ENCODE peak calls at places on chromosomes 1 and 21, in six cellular contexts. E is prostate gland, J is GM23338, Z is breast epithelium, Q is K562, A is stomach. U is an unnamed sample.

GRCh38 chr1:89590341-89591080 is 42.4 kb upstream of the LRRC8C start:
- DNase-seq in E (no peak), J (no peak), Z (no peak), Q (no peak), A (no peak), U (no peak)

GRCh38 chr1:197731449-197731848 is 43.8 kb downstream of the DENND1B start:
- DNase-seq in E (no peak), J (peak), Z (no peak), Q (no peak), A (no peak), U (no peak)

GRCh38 chr1:93798301-93798700 is 80.7 kb downstream of the DNTTIP2 start:
- DNase-seq in E (no peak), J (no peak), Z (no peak), Q (no peak), A (no peak), U (no peak)

GRCh38 chr1:44513111-44513510 is 108.1 kb downstream of the RNF220 start:
- DNase-seq in E (no peak), J (no peak), Z (no peak), Q (no peak), A (no peak), U (peak)

GRCh38 chr1:93346472-93346991 is 825 bp downstream of the DR1 start:
- DNase-seq in E (peak), J (peak), Z (no peak), Q (peak), A (no peak), U (peak)

GRCh38 chr21:42279341-42279871 is 35.8 kb downstream of the TFF3 start:
- DNase-seq in E (no peak), J (no peak), Z (no peak), Q (no peak), A (no peak), U (no peak)

GRCh38 chr1:203968728-203969127 is 104.2 kb upstream of the SOX13 start:
- DNase-seq in E (no peak), J (no peak), Z (no peak), Q (no peak), A (no peak), U (no peak)

GRCh38 chr1:165284471-165284870 is 72.0 kb downstream of the LMX1A start:
- DNase-seq in E (peak), J (no peak), Z (no peak), Q (no peak), A (no peak), U (no peak)

GRCh38 chr1:92480200-92480812 is 6.4 kb downstream of the GFI1 start:
- DNase-seq in E (no peak), J (peak), Z (no peak), Q (no peak), A (no peak), U (peak)

GRCh38 chr1:15148004-15148403 is 5.5 kb upstream of the TMEM51 start:
- DNase-seq in E (no peak), J (no peak), Z (no peak), Q (no peak), A (no peak), U (no peak)

GRCh38 chr1:18344755-18345154 is 136.0 kb upstream of the KLHDC7A start:
- DNase-seq in E (no peak), J (no peak), Z (no peak), Q (no peak), A (no peak), U (no peak)

GRCh38 chr1:84939151-84939550 is 46.1 kb upstream of the LPAR3 start:
- DNase-seq in E (no peak), J (no peak), Z (no peak), Q (no peak), A (no peak), U (no peak)

GRCh38 chr1:153563991-153564390 is 1.7 kb downstream of the S100A2 start:
- DNase-seq in E (no peak), J (no peak), Z (no peak), Q (no peak), A (no peak), U (no peak)

GRCh38 chr1:6392880-6393399 is 627 bp downstream of the ACOT7 start:
- DNase-seq in E (no peak), J (peak), Z (no peak), Q (peak), A (no peak), U (no peak)

GRCh38 chr1:56590520-56591011 is 11.2 kb upstream of the PLPP3 start:
- DNase-seq in E (no peak), J (no peak), Z (no peak), Q (no peak), A (no peak), U (no peak)

GRCh38 chr1:205456868-205457724 is 1.3 kb upstream of the BLACAT1 start:
- DNase-seq in E (no peak), J (peak), Z (no peak), Q (peak), A (no peak), U (no peak)

GRCh38 chr1:177302365-177303044 is 131.7 kb downstream of the BRINP2 start:
- DNase-seq in E (no peak), J (peak), Z (no peak), Q (no peak), A (peak), U (no peak)

GRCh38 chr1:110615548-110616130 is 9.5 kb upstream of the KCNA2 start:
- DNase-seq in E (peak), J (peak), Z (no peak), Q (peak), A (peak), U (peak)

GRCh38 chr1:233229291-233229690 is 66.2 kb downstream of the PCNX2 start:
- DNase-seq in E (no peak), J (no peak), Z (no peak), Q (no peak), A (no peak), U (no peak)

GRCh38 chr21:29407571-29407970 is 108.8 kb downstream of the BACH1 start:
- DNase-seq in E (no peak), J (peak), Z (no peak), Q (no peak), A (no peak), U (no peak)

GRCh38 chr21:29403291-29403690 is 104.6 kb downstream of the BACH1 start:
- DNase-seq in E (no peak), J (no peak), Z (no peak), Q (no peak), A (no peak), U (no peak)

GRCh38 chr21:29406385-29406784 is 107.7 kb downstream of the BACH1 start:
- DNase-seq in E (no peak), J (no peak), Z (no peak), Q (no peak), A (no peak), U (no peak)

GRCh38 chr21:29405503-29406122 is 106.9 kb downstream of the BACH1 start:
- DNase-seq in E (no peak), J (no peak), Z (no peak), Q (no peak), A (no peak), U (no peak)

GRCh38 chr21:29403922-29404538 is 105.3 kb downstream of the BACH1 start:
- DNase-seq in E (no peak), J (no peak), Z (no peak), Q (no peak), A (no peak), U (peak)
- TF ChIP-seq CTCF in E (no peak), J (no peak), Z (no peak), Q (no peak), A (no peak), U (no peak)

DNA sequence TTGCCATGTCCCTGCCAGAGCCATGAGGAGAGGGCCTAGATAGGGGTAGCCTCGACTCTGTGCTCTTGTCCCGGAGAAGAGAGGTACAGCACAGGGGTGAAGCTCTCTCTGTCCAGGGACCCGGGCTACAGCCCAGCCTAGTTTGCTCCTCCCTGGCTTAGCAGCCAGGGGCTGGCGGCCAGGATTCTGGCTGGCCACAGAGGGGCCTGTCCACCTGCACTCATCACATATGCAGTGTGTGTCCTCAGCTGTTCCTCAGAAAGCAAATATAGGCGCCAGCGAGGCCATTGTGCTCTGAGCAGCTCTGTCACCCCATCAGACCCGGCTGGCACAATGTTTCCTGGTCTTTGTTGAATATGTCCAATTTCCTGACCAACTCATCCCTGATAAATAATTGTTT is 28.5 kb downstream of the KCND3 start:
- DNase-seq in E (no peak), J (no peak), Z (no peak), Q (no peak), A (no peak), U (no peak)
- TF ChIP-seq POLR2AphosphoS5 in E (no peak), J (no peak), Z (no peak), Q (no peak), A (no peak), U (no peak)

GRCh38 chr1:225909477-225909876 is 14.6 kb downstream of the PYCR2 start:
- DNase-seq in E (no peak), J (no peak), Z (no peak), Q (no peak), A (no peak), U (no peak)
- H3K27ac ChIP-seq in E (no peak), J (no peak), Z (no peak), Q (no peak), A (no peak), U (no peak)

DNA sequence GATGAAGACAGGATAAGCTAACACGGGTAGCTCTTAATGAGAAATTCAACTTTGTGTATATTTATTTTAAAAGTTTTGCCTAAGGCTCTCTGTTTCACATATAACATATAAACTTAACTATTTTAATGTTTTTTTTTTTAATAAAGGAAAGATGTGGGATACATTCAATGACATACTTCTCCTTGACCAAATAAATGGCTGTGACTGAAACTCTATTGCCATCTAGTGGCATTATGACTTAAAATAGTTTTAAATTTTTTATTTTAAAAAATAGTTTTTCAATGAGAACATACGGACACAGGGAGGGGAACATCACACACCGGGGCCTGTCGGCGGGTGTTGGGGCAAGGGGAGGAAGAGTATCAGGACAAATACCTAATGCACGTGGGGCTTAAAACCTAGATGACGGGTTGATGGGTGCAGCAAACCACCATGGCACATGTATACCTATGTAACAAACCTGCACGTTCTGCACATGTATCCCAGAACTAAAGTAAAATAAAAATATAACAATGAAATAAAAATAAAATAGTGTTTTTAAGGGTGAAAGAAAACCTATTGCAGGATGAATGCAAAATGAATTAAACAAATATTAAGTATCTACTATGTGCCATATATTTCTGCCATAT is 83.4 kb downstream of the LYST start:
- DNase-seq in E (no peak), J (peak), Z (no peak), Q (no peak), A (no peak), U (no peak)
- TF ChIP-seq CTCF in E (no peak), J (no peak), Z (no peak), Q (peak), A (no peak), U (no peak)

GRCh38 chr1:160814316-160814715 is 18.3 kb downstream of the LY9 start:
- DNase-seq in E (no peak), J (no peak), Z (no peak), Q (no peak), A (no peak), U (no peak)

GRCh38 chr1:160810486-160810885 is 14.5 kb downstream of the LY9 start:
- DNase-seq in E (no peak), J (peak), Z (no peak), Q (no peak), A (no peak), U (no peak)

GRCh38 chr1:160811147-160811546 is 15.2 kb downstream of the LY9 start:
- DNase-seq in E (no peak), J (no peak), Z (no peak), Q (no peak), A (no peak), U (no peak)

GRCh38 chr1:160814856-160815255 is 18.9 kb downstream of the LY9 start:
- DNase-seq in E (no peak), J (no peak), Z (no peak), Q (no peak), A (no peak), U (no peak)

DNA sequence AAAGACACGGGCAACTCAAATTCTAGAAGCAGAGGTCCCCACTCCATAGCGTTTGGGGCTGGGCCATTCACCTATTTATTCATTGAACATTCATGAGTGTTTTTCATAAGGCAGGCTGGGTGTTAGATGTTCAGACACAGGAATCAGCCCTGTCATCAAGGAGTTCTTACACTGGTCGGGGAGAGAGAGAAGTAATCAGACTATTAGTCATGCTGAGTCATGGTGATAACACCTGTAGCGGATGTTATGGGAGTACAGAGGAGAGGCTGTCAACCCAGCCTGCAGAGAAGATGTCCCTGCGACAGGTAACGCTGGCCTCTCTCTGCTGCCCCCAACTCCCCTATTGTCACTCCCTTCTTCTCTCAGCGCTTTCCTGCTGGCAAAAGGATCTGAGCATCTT is 17.2 kb downstream of the LY9 start:
- DNase-seq in E (no peak), J (no peak), Z (no peak), Q (peak), A (no peak), U (no peak)
- TF ChIP-seq POLR2AphosphoS5 in E (no peak), J (no peak), Z (no peak), Q (no peak), A (peak), U (no peak)

GRCh38 chr1:8353386-8353785 is 35.5 kb downstream of the SLC45A1 start:
- DNase-seq in E (no peak), J (no peak), Z (peak), Q (no peak), A (no peak), U (no peak)
- H3K27ac ChIP-seq in E (peak), J (peak), Z (peak), Q (no peak), A (peak), U (peak)

GRCh38 chr1:3403011-3403345 is 51.5 kb upstream of the ARHGEF16 start:
- DNase-seq in E (no peak), J (no peak), Z (no peak), Q (no peak), A (no peak), U (peak)
- TF ChIP-seq CTCF in E (no peak), J (no peak), Z (no peak), Q (no peak), A (no peak), U (no peak)

GRCh38 chr1:206941766-206942418 is 4.4 kb downstream of the PIGR start:
- DNase-seq in E (no peak), J (no peak), Z (no peak), Q (peak), A (peak), U (no peak)
- TF ChIP-seq POLR2AphosphoS5 in E (no peak), J (no peak), Z (no peak), Q (no peak), A (peak), U (no peak)